ENCODE peak calls at places on chromosomes 13 and 19, in seven cellular contexts. One of them, this sample, is unnamed.

GRCh38 chr13:29771247-29771646 is 79.2 kb downstream of the UBL3 start:
- DNase-seq in HL-60: no peak
- DNase-seq in upper lobe of right lung: no peak
- DNase-seq in AG10803: peak; percentile 34
- DNase-seq in fibroblast of lung: peak; percentile 23
- DNase-seq in tibial artery: no peak
- DNase-seq in prostate gland: no peak
- DNase-seq in this sample: peak; percentile 59

GRCh38 chr13:46530084-46530935 is 22.7 kb upstream of the LRCH1 start:
- DNase-seq in HL-60: no peak
- DNase-seq in upper lobe of right lung: no peak
- DNase-seq in AG10803: peak; percentile 22
- DNase-seq in fibroblast of lung: peak; percentile 68
- DNase-seq in tibial artery: no peak
- DNase-seq in prostate gland: no peak
- DNase-seq in this sample: peak; percentile 37

GRCh38 chr19:35224681-35225604 is 3.6 kb downstream of the FAM187B start:
- DNase-seq in HL-60: no peak
- DNase-seq in upper lobe of right lung: peak; percentile 72
- DNase-seq in AG10803: no peak
- DNase-seq in fibroblast of lung: no peak
- DNase-seq in tibial artery: no peak
- DNase-seq in prostate gland: no peak
- DNase-seq in this sample: no peak

GRCh38 chr19:17931532-17932191 is 1.2 kb upstream of the CCDC124 start:
- DNase-seq in HL-60: no peak
- DNase-seq in upper lobe of right lung: no peak
- DNase-seq in AG10803: no peak
- DNase-seq in fibroblast of lung: peak; percentile 6
- DNase-seq in tibial artery: no peak
- DNase-seq in prostate gland: no peak
- DNase-seq in this sample: peak; percentile 23

GRCh38 chr13:42048625-42049453 is at the start of gene DGKH:
- DNase-seq in HL-60: peak; percentile 72
- DNase-seq in upper lobe of right lung: peak; percentile 92
- DNase-seq in AG10803: peak; percentile 75
- DNase-seq in fibroblast of lung: peak; percentile 77
- DNase-seq in tibial artery: peak; percentile 78
- DNase-seq in prostate gland: peak; percentile 83
- DNase-seq in this sample: peak; percentile 77

GRCh38 chr13:26495749-26496148 is 61.7 kb upstream of the WASF3 start:
- DNase-seq in HL-60: no peak
- DNase-seq in upper lobe of right lung: no peak
- DNase-seq in AG10803: no peak
- DNase-seq in fibroblast of lung: no peak
- DNase-seq in tibial artery: no peak
- DNase-seq in prostate gland: no peak
- DNase-seq in this sample: no peak

GRCh38 chr13:43087960-43088580 is 64.7 kb downstream of the DNAJC15 start:
- DNase-seq in HL-60: no peak
- DNase-seq in upper lobe of right lung: no peak
- DNase-seq in AG10803: peak; percentile 48
- DNase-seq in fibroblast of lung: no peak
- DNase-seq in tibial artery: no peak
- DNase-seq in prostate gland: peak; percentile 11
- DNase-seq in this sample: peak; percentile 65

GRCh38 chr13:104592545-104593250 is 1526.5 kb upstream of the SLC10A2 start:
- DNase-seq in HL-60: no peak
- DNase-seq in upper lobe of right lung: no peak
- DNase-seq in AG10803: no peak
- DNase-seq in fibroblast of lung: peak; percentile 49
- DNase-seq in tibial artery: no peak
- DNase-seq in prostate gland: no peak
- DNase-seq in this sample: no peak

GRCh38 chr13:110428281-110428680 is 121.2 kb downstream of the COL4A2 start:
- DNase-seq in HL-60: no peak
- DNase-seq in upper lobe of right lung: no peak
- DNase-seq in AG10803: no peak
- DNase-seq in fibroblast of lung: no peak
- DNase-seq in tibial artery: no peak
- DNase-seq in prostate gland: no peak
- DNase-seq in this sample: no peak

GRCh38 chr13:48223016-48223385 is 10.0 kb upstream of the ITM2B start:
- DNase-seq in HL-60: no peak
- DNase-seq in upper lobe of right lung: no peak
- DNase-seq in AG10803: no peak
- DNase-seq in fibroblast of lung: no peak
- DNase-seq in tibial artery: no peak
- DNase-seq in prostate gland: no peak
- DNase-seq in this sample: no peak

DNA sequence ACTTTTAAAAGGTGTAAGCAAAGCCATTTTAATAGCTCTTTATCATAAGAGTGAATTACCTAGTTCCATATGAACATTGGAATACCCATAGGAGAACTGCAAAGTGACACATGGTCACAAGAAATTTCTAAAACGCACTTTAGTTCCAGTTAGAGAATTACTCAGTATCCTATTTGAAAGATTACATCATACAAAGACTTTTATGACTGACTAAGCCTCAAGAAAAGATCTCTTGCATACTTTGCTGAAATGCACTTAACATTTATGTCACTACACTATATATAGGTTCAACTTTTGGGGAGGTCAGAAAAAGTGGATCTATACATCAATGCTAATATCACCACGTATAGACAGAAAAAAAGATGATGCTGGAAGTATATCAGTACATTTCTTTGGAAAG is 7.1 kb downstream of the PCDH9 start:
- DNase-seq in HL-60: no peak
- DNase-seq in upper lobe of right lung: no peak
- DNase-seq in AG10803: peak; percentile 26
- DNase-seq in fibroblast of lung: peak; percentile 74
- DNase-seq in tibial artery: no peak
- DNase-seq in prostate gland: no peak
- DNase-seq in this sample: peak; percentile 63
- H3K4me3 ChIP-seq in HL-60: no peak overlapping the region
- H3K4me3 ChIP-seq in upper lobe of right lung: no peak overlapping the region
- H3K4me3 ChIP-seq in AG10803: no peak overlapping the region
- H3K4me3 ChIP-seq in fibroblast of lung: no peak overlapping the region
- H3K4me3 ChIP-seq in tibial artery: no peak overlapping the region
- H3K4me3 ChIP-seq in prostate gland: no peak overlapping the region
- H3K4me3 ChIP-seq in this sample: peak overlapping the region; percentile 46

DNA sequence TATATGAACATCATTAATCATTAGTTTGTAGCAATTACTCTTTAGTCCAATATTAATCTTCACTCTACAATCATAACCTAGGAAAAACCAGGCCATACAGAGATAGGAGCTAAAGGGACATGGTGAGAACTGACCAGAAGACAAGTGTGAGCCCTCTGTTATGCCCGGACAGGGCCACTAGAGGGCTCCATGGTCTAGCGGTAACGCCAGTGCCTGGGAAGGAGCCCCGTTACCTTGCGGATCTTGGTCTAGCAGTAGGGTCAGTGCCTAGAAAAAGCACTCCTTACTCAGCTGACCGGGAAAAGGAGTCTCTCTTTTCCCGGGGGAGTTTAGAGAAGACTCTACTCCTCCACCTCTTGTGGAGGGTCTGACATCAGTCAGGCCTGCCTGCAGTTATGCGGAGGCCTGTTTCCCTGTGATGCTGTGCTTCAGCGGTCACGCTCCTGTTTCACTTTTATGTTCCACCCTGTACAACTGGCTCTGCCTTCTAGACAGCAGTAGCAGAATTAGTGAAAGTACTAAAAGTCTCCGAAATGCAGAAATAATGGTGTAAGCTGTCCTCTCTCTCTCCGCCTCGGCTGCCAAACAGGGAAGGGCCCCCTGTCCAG is 13.8 kb downstream of the OR7D4 start:
- DNase-seq in HL-60: peak; percentile 55
- DNase-seq in upper lobe of right lung: peak; percentile 79
- DNase-seq in AG10803: peak; percentile 59
- DNase-seq in fibroblast of lung: peak; percentile 39
- DNase-seq in tibial artery: peak; percentile 63
- DNase-seq in prostate gland: peak; percentile 58
- DNase-seq in this sample: peak; percentile 75
- TF ChIP-seq CTCF in HL-60: peak; percentile 73
- TF ChIP-seq CTCF in upper lobe of right lung: peak; percentile 93
- TF ChIP-seq CTCF in AG10803: peak; percentile 91
- TF ChIP-seq CTCF in fibroblast of lung: peak; percentile 90
- TF ChIP-seq CTCF in tibial artery: peak; percentile 92
- TF ChIP-seq CTCF in prostate gland: peak; percentile 79
- TF ChIP-seq CTCF in this sample: peak; percentile 87

GRCh38 chr13:54016548-54016947 is 987.9 kb downstream of the OLFM4 start:
- DNase-seq in HL-60: no peak
- DNase-seq in upper lobe of right lung: no peak
- DNase-seq in AG10803: no peak
- DNase-seq in fibroblast of lung: no peak
- DNase-seq in tibial artery: no peak
- DNase-seq in prostate gland: no peak
- DNase-seq in this sample: no peak

DNA sequence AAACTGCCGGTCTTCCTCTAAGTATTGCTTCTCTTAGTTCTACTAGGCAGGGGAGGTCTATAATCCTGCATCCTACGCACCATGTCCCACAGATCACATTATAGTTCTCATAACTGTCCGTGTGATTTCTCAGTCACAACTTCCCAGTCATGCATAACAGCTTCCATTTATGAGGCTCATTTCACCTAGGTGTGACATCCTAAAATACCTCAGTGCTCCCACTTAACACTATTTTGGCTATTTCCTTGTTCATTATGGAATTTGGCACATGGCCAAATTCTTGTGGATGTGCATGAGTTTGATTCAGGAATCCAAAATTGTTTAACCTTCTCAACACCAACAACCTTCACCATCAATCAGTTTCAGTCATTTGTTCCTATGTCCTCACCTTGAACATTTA is 989.9 kb downstream of the OLFM4 start:
- DNase-seq in HL-60: no peak
- DNase-seq in upper lobe of right lung: no peak
- DNase-seq in AG10803: no peak
- DNase-seq in fibroblast of lung: no peak
- DNase-seq in tibial artery: no peak
- DNase-seq in prostate gland: no peak
- DNase-seq in this sample: no peak
- H3K4me3 ChIP-seq in HL-60: no peak overlapping the region
- H3K4me3 ChIP-seq in upper lobe of right lung: no peak overlapping the region
- H3K4me3 ChIP-seq in AG10803: no peak overlapping the region
- H3K4me3 ChIP-seq in fibroblast of lung: no peak overlapping the region
- H3K4me3 ChIP-seq in tibial artery: no peak overlapping the region
- H3K4me3 ChIP-seq in prostate gland: no peak overlapping the region
- H3K4me3 ChIP-seq in this sample: no peak overlapping the region

GRCh38 chr13:99614465-99614885 is 113.2 kb downstream of the TM9SF2 start:
- DNase-seq in HL-60: peak; percentile 71
- DNase-seq in upper lobe of right lung: no peak
- DNase-seq in AG10803: no peak
- DNase-seq in fibroblast of lung: no peak
- DNase-seq in tibial artery: no peak
- DNase-seq in prostate gland: peak; percentile 33
- DNase-seq in this sample: peak; percentile 33

GRCh38 chr13:99619207-99619606 is 117.9 kb downstream of the TM9SF2 start:
- DNase-seq in HL-60: no peak
- DNase-seq in upper lobe of right lung: no peak
- DNase-seq in AG10803: no peak
- DNase-seq in fibroblast of lung: no peak
- DNase-seq in tibial artery: no peak
- DNase-seq in prostate gland: no peak
- DNase-seq in this sample: no peak

GRCh38 chr13:99620806-99621205 is 119.5 kb downstream of the TM9SF2 start:
- DNase-seq in HL-60: no peak
- DNase-seq in upper lobe of right lung: no peak
- DNase-seq in AG10803: no peak
- DNase-seq in fibroblast of lung: no peak
- DNase-seq in tibial artery: no peak
- DNase-seq in prostate gland: no peak
- DNase-seq in this sample: no peak

DNA sequence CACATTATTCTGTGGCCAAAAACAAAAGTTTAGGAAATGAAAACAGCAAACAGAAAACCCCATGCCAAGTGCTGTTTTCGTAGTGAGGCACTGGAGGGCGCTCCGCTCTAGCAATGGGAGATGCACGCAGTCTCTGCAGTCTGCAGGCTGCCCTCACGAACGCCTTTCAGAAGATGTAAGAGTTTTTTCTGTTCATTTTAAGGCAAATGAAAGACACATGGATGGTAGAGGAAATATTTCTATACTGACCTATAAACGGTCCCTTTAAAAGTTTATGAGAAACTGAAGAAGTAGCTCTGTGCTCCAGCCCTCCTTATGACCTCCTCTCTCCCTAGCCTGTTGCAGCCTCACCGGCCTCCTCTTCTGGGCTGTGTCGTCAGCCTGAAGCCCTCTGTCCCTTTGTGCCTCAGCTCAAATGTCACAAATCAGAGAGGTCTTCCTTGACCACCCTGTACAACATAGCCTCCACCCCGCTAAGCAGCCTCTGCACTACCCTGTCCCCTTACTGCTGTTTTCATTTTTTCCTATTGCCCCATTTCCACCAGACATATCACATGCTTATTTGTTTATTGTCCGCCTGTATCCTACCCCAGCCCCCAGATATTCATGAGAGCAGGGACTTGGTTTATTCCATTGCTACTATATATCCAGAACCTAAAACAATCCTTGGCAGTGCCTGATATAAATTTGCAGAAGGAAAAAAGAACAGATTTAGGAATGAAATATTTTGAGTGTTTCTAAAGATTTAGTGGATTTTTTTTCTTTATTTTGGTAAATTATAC is 116.4 kb downstream of the TM9SF2 start:
- DNase-seq in HL-60: no peak
- DNase-seq in upper lobe of right lung: no peak
- DNase-seq in AG10803: peak; percentile 54
- DNase-seq in fibroblast of lung: peak; percentile 35
- DNase-seq in tibial artery: peak; percentile 46
- DNase-seq in prostate gland: no peak
- DNase-seq in this sample: peak; percentile 65
- TF ChIP-seq CTCF in HL-60: peak; percentile 12
- TF ChIP-seq CTCF in upper lobe of right lung: peak; percentile 52
- TF ChIP-seq CTCF in AG10803: peak; percentile 88
- TF ChIP-seq CTCF in fibroblast of lung: peak; percentile 71
- TF ChIP-seq CTCF in tibial artery: peak; percentile 78
- TF ChIP-seq CTCF in prostate gland: peak; percentile 57
- TF ChIP-seq CTCF in this sample: peak; percentile 85

GRCh38 chr19:11164278-11164677 is 8.7 kb upstream of the SPC24 start:
- DNase-seq in HL-60: no peak
- DNase-seq in upper lobe of right lung: no peak
- DNase-seq in AG10803: peak; percentile 56
- DNase-seq in fibroblast of lung: no peak
- DNase-seq in tibial artery: no peak
- DNase-seq in prostate gland: no peak
- DNase-seq in this sample: no peak

GRCh38 chr19:11164879-11165406 is 9.4 kb upstream of the SPC24 start:
- DNase-seq in HL-60: no peak
- DNase-seq in upper lobe of right lung: no peak
- DNase-seq in AG10803: peak; percentile 97
- DNase-seq in fibroblast of lung: peak; percentile 94
- DNase-seq in tibial artery: peak; percentile 90
- DNase-seq in prostate gland: peak; percentile 19
- DNase-seq in this sample: peak; percentile 97

GRCh38 chr19:11166281-11167142 is 10.9 kb upstream of the SPC24 start:
- DNase-seq in HL-60: no peak
- DNase-seq in upper lobe of right lung: no peak
- DNase-seq in AG10803: peak; percentile 80
- DNase-seq in fibroblast of lung: no peak
- DNase-seq in tibial artery: no peak
- DNase-seq in prostate gland: no peak
- DNase-seq in this sample: no peak

GRCh38 chr19:11168568-11168967 is 13.0 kb upstream of the SPC24 start:
- DNase-seq in HL-60: no peak
- DNase-seq in upper lobe of right lung: no peak
- DNase-seq in AG10803: peak; percentile 94
- DNase-seq in fibroblast of lung: peak; percentile 95
- DNase-seq in tibial artery: no peak
- DNase-seq in prostate gland: no peak
- DNase-seq in this sample: peak; percentile 91

GRCh38 chr19:11165486-11166030 is 10.0 kb upstream of the SPC24 start:
- DNase-seq in HL-60: no peak
- DNase-seq in upper lobe of right lung: no peak
- DNase-seq in AG10803: peak; percentile 53
- DNase-seq in fibroblast of lung: no peak
- DNase-seq in tibial artery: no peak
- DNase-seq in prostate gland: no peak
- DNase-seq in this sample: no peak
- H3K4me3 ChIP-seq in HL-60: no peak overlapping the region
- H3K4me3 ChIP-seq in upper lobe of right lung: no peak overlapping the region
- H3K4me3 ChIP-seq in AG10803: peak overlapping the region; percentile 20
- H3K4me3 ChIP-seq in fibroblast of lung: peak overlapping the region; percentile 44
- H3K4me3 ChIP-seq in tibial artery: peak overlapping the region; percentile 6
- H3K4me3 ChIP-seq in prostate gland: no peak overlapping the region
- H3K4me3 ChIP-seq in this sample: peak overlapping the region; percentile 21

This sample was measured in fibroblast of pulmonary artery.